ENCODE peak calls at places on chromosomes 4 and X, in eight cellular contexts. F is ovary, E is cardiac muscle cell, O is endodermal cell, L is heart right ventricle, P is PC-9, C is keratinocyte, Z is sigmoid colon. V is an unnamed sample. For H3K36me3, the result is how much of the 10 kb centered on the place peaks cover.

GRCh38 chr4:184396001-184396400 is 78.3 kb downstream of the IRF2 start:
- DNase-seq in O (no peak), C (no peak), E (no peak), P (no peak), F (no peak), L (no peak), Z (no peak), V (no peak)

GRCh38 chrX:40169193-40170086 is 71.7 kb upstream of the BCOR start:
- DNase-seq in F (peak), C (no peak), P (no peak), E (peak), O (peak), L (no peak), Z (peak), V (peak)

GRCh38 chr4:10079951-10080873 is 36.4 kb downstream of the WDR1 start:
- DNase-seq in F (no peak), Z (peak), L (no peak), C (no peak), P (no peak), O (no peak), E (no peak), V (no peak)

GRCh38 chr4:7546152-7546808 is 111.5 kb upstream of the PSAPL1 start:
- DNase-seq in L (no peak), P (no peak), E (no peak), Z (no peak), O (no peak), C (no peak), F (no peak), V (no peak)

GRCh38 chr4:88646528-88647280 is 50.9 kb downstream of the NAP1L5 start:
- DNase-seq in L (no peak), O (peak), P (peak), F (no peak), E (no peak), Z (no peak), C (peak), V (no peak)

GRCh38 chr4:48127882-48128394 is 6.1 kb downstream of the TXK start:
- DNase-seq in F (peak), O (peak), Z (no peak), E (peak), L (peak), P (peak), C (peak), V (peak)

GRCh38 chrX:102976793-102977495 is 39.9 kb downstream of the RAB40AL start:
- DNase-seq in O (no peak), P (peak), L (no peak), Z (no peak), F (no peak), C (no peak), E (no peak), V (no peak)

GRCh38 chr4:184196730-184197355 is 20.8 kb downstream of the ENPP6 start:
- DNase-seq in Z (no peak), C (no peak), P (no peak), E (no peak), O (no peak), L (no peak), F (no peak), V (no peak)

GRCh38 chrX:9785252-9785943 is 831 bp upstream of the SHROOM2 start:
- DNase-seq in C (no peak), F (no peak), O (no peak), L (no peak), Z (no peak), P (no peak), E (peak), V (no peak)
- H3K4me3 ChIP-seq in C (peak), F (peak), O (peak), L (peak), Z (peak), P (no peak), E (peak), V (peak)

GRCh38 chrX:31074522-31074921 is 2.7 kb upstream of the FTHL17 start:
- DNase-seq in Z (no peak), O (no peak), F (no peak), L (no peak), E (no peak), P (no peak), C (no peak), V (no peak)
- TF ChIP-seq CTCF in Z (no peak), O (no peak), F (no peak), L (no peak), E (no peak), P (no peak), C (no peak), V (no peak)

GRCh38 chr4:70831293-70831692 is 8.4 kb downstream of the GRSF1 start:
- DNase-seq in F (no peak), P (no peak), Z (no peak), C (no peak), O (no peak), L (no peak), E (no peak), V (no peak)
- H3K36me3 ChIP-seq in F (under half), P (under half), Z (half or more), C (under half), O (half or more), L (under half), E (half or more), V (under half)

DNA sequence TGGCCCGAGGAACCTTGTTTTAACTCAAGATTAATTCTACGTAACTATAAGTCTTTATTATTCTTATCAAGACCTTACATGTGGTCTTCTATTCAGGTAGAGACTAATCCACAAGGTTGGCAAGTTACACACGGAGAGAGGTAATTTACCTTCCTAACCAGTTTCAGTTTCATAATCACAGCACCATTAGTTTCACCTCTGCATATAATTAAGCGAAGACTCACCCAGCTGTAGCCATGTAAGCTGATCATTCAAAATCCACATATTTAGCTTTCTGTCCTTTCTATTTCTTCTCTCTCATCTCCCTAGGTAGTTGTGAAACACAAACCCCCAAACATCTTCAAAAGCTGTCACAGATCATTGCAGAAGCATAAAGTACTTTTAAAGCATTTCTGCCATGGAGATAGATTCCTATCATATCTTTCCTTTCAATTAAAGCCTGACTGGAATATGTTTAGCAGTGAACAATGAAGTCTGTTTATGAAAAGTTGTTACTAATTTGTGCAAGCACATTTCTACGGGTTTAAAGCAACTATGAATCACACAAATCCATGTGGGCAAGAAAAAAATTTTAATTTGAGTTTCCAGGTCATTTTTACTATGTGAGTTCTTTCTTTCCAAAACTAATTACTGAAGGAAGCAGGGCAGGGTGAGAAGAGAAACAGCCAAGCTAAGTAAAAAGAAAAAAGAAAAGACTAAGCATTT is 78.4 kb downstream of the BTC start:
- DNase-seq in E (no peak), P (no peak), F (no peak), C (no peak), L (no peak), O (no peak), Z (no peak), V (peak)
- H3K4me3 ChIP-seq in E (no peak), P (no peak), F (no peak), C (no peak), L (no peak), O (no peak), Z (no peak), V (no peak)

DNA sequence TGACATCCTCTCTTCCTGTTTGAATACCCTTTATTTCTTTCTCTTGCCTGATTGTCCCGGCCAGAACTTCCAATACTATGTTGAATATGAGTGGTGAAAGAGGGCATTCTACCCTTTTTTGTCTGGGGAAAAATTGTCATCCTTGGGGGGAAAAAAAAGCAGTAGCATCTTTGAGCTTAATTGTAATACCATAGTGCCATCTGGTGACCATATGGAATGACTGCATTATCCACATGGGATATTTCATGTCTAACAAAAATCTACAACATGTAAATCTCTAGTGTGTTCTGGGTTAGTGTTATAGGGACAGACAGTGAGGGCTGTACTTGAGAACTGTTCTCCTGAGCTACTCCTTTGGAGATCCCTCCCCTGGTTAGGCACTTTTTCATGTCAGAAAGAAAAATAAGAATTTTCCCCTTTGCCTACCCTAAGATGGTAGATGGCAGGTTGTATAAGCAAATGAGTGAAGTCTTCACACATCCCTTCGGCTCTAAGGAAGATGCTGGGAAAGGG is 26.0 kb downstream of the CAPN6 start:
- DNase-seq in O (no peak), Z (no peak), F (no peak), P (no peak), C (no peak), E (peak), L (no peak), V (no peak)
- TF ChIP-seq CTCF in O (peak), Z (no peak), F (peak), P (peak), C (peak), E (peak), L (peak), V (peak)

GRCh38 chr4:182888894-182889293 is 28.3 kb downstream of the DCTD start:
- DNase-seq in C (no peak), E (no peak), P (no peak), F (no peak), Z (no peak), L (no peak), O (no peak), V (no peak)
- H3K36me3 ChIP-seq in C (under half), E (under half), P (under half), F (under half), Z (half or more), L (under half), O (half or more), V (under half)